ENCODE peak calls at places on chromosomes 12 and 14, in six cellular contexts. R is astrocyte of the spinal cord, L is GM06990, F is H1, Y is psoas muscle, S is BJ. A is an unnamed sample.

GRCh38 chr12:131283191-131283861 is 329.6 kb downstream of the ADGRD1 start:
- DNase-seq in R (no peak), Y (no peak), F (no peak), L (no peak), S (no peak), A (no peak)

GRCh38 chr14:23542261-23542660 is 9.3 kb downstream of the ZFHX2 start:
- DNase-seq in R (no peak), F (no peak), Y (no peak), S (no peak), L (no peak), A (no peak)

GRCh38 chr12:93922583-93923006 is 225.8 kb upstream of the PLXNC1 start:
- DNase-seq in R (no peak), F (no peak), S (no peak), L (no peak), Y (no peak), A (no peak)

GRCh38 chr12:25054783-25055144 is 105.9 kb upstream of the BCAT1 start:
- DNase-seq in S (no peak), F (no peak), Y (no peak), R (peak; percentile 58), L (peak; percentile 45), A (peak; percentile 91)

GRCh38 chr14:34676516-34677211 is 37.7 kb downstream of the CFL2 start:
- DNase-seq in R (no peak), S (no peak), Y (no peak), L (no peak), F (no peak), A (no peak)

GRCh38 chr14:64465208-64465821 is at the start of gene AKAP5:
- DNase-seq in R (peak; percentile 23), S (no peak), L (peak; percentile 80), Y (peak; percentile 41), F (peak; percentile 50), A (peak; percentile 31)

GRCh38 chr12:67937822-67938221 is 51.4 kb upstream of the IFNG-AS1 start:
- DNase-seq in S (no peak), L (no peak), Y (no peak), F (no peak), R (no peak), A (no peak)

GRCh38 chr12:70576341-70577282 is 60.6 kb downstream of the PTPRB start:
- DNase-seq in F (no peak), Y (no peak), S (peak; percentile 87), L (no peak), R (peak; percentile 85), A (peak; percentile 81)

GRCh38 chr14:94115068-94115591 is 4.6 kb downstream of the IFI27 start:
- DNase-seq in S (no peak), L (no peak), R (no peak), F (no peak), Y (no peak), A (no peak)

GRCh38 chr12:120257041-120257821 is 8.3 kb downstream of the PXN start:
- DNase-seq in Y (peak; percentile 57), L (no peak), F (no peak), R (peak; percentile 96), S (peak; percentile 80), A (peak; percentile 88)

GRCh38 chr14:64786296-64787149 is 82.3 kb downstream of the PLEKHG3 start:
- DNase-seq in S (no peak), R (peak; percentile 27), F (no peak), L (no peak), Y (no peak), A (no peak)

GRCh38 chr12:288687-289086 is 26.1 kb upstream of the SLC6A13 start:
- DNase-seq in R (peak; percentile 72), F (no peak), L (no peak), Y (peak; percentile 30), S (no peak), A (peak; percentile 68)

GRCh38 chr12:101619868-101620761 is 25.3 kb downstream of the MYBPC1 start:
- DNase-seq in S (no peak), L (no peak), F (no peak), R (no peak), Y (no peak), A (no peak)

GRCh38 chr14:101813171-101813759 is 51.8 kb downstream of the PPP2R5C start:
- DNase-seq in S (no peak), Y (peak; percentile 53), R (no peak), F (no peak), L (no peak), A (no peak)

GRCh38 chr12:49129332-49130150 is 1.7 kb downstream of the TUBA1B start:
- DNase-seq in S (no peak), L (no peak), Y (peak; percentile 21), R (no peak), F (no peak), A (no peak)

DNA sequence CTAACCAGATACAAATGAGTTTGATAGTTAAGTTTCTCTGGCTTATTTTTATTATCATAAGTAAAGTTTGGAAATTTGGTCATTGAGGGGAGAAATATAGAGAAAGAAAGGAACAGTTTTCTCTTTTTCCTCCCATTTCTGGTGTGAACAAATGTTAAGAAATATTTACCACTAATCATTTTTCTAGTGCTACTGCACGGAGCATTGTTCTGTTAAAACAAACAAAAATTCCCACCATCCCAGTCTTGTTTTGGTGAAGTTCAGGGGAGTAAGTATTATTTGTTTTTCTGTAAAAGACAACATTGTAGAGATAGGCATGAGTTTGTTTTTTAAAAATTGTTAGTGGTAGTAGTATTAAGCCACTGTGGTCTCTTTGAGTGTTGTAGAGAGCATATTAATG is 135.3 kb downstream of the FGD4 start:
- DNase-seq in F (no peak), Y (no peak), L (no peak), S (no peak), R (no peak), A (no peak)
- H3K4me3 ChIP-seq in F (no peak overlapping the region), Y (peak overlapping the region; percentile 68), L (no peak overlapping the region), S (peak overlapping the region; percentile 52), R (peak overlapping the region; percentile 50), A (no peak overlapping the region)

DNA sequence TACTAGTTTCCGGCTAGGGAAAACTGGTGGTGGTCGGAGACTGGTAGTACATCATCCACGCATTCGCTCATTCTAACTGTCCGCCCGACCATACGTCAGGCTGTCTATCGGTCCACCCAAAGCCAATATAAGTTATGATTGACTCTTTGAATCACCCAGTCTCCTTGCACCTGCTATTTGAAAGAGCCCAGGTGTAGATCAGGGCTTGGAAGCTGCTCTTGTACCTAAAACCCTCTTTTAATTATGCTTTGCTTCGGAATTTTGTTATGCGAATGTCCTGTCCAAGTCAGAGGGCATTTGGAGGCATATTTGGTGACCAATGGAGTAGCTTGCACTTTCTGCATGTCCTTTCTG is 5.7 kb upstream of the NKX2-1 start:
- DNase-seq in S (no peak), Y (no peak), L (no peak), F (no peak), R (no peak), A (no peak)
- TF ChIP-seq CTCF in S (no peak), Y (no peak), L (no peak), F (no peak), R (no peak), A (no peak)

GRCh38 chr12:1575287-1575798 is 19.0 kb downstream of the FBXL14 start:
- DNase-seq in Y (no peak), F (no peak), S (no peak), R (peak; percentile 40), L (no peak), A (no peak)

GRCh38 chr12:1573960-1574862 is 20.2 kb downstream of the FBXL14 start:
- DNase-seq in R (peak; percentile 30), L (no peak), Y (no peak), F (no peak), S (no peak), A (no peak)

GRCh38 chr12:1575799-1576401 is 18.5 kb downstream of the FBXL14 start:
- DNase-seq in Y (no peak), S (no peak), R (peak; percentile 57), L (no peak), F (no peak), A (peak; percentile 51)

GRCh38 chr12:1574863-1575254 is 19.5 kb downstream of the FBXL14 start:
- DNase-seq in F (no peak), Y (no peak), L (no peak), R (peak; percentile 61), S (no peak), A (no peak)

DNA sequence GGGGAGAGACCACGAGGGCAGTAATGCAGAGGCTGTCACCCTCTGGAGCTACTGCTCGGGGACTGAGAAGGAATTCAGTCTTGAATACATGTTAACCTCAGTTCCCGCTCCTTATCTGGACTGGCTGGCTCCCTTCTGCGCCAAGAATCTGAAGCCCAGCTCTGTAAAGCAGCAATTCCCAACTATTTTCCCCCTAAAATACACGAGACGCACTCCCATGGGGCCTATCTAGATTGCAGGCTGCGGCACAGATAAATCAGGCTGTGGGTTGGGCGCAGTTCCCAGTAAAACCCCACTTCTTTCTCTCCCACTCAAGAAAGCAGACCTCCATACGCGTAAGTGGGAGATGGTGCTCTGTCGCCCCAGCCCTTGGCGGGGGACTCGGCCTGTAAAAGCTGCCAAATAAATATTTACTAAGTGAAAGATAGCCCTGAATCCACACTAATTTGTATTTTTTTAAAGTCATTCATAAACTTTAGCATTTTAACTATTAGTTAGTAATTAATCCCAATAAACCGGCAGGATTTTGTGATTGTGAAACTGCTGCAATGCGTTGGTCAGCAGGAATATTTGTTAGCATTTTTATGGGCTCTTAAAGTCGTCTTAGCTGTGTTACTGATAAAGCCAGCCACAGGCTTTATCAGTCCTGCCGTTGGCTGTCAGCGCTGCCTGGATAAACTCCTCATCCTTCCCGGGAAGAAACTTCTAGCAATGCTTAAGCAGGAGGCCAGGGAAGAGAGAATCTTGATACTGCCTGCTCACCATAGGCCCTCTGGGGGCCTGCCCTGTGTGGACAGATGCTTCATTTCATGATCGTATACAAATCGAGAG is 17.8 kb downstream of the FBXL14 start:
- DNase-seq in F (no peak), S (no peak), R (peak; percentile 66), Y (no peak), L (no peak), A (no peak)
- H3K4me3 ChIP-seq in F (no peak overlapping the region), S (no peak overlapping the region), R (no peak overlapping the region), Y (no peak overlapping the region), L (no peak overlapping the region), A (no peak overlapping the region)

GRCh38 chr14:70585221-70585620 is 15.2 kb downstream of the MED6 start:
- DNase-seq in Y (no peak), R (no peak), F (no peak), L (no peak), S (no peak), A (peak; percentile 18)
- TF ChIP-seq CTCF in Y (no peak), R (peak; percentile 8), F (no peak), L (peak; percentile 27), S (no peak), A (peak; percentile 26)

GRCh38 chr12:60173213-60174170 is 577.7 kb downstream of the SLC16A7 start:
- DNase-seq in S (no peak), R (no peak), F (no peak), L (no peak), Y (no peak), A (no peak)

GRCh38 chr12:60174914-60175313 is 579.1 kb downstream of the SLC16A7 start:
- DNase-seq in F (no peak), S (no peak), L (no peak), R (no peak), Y (no peak), A (no peak)

GRCh38 chr12:60172696-60173095 is 576.9 kb downstream of the SLC16A7 start:
- DNase-seq in L (no peak), R (no peak), Y (no peak), F (no peak), S (no peak), A (no peak)

GRCh38 chr12:60172266-60172665 is 576.4 kb downstream of the SLC16A7 start:
- DNase-seq in L (no peak), S (no peak), R (no peak), F (no peak), Y (no peak), A (peak; percentile 21)

DNA sequence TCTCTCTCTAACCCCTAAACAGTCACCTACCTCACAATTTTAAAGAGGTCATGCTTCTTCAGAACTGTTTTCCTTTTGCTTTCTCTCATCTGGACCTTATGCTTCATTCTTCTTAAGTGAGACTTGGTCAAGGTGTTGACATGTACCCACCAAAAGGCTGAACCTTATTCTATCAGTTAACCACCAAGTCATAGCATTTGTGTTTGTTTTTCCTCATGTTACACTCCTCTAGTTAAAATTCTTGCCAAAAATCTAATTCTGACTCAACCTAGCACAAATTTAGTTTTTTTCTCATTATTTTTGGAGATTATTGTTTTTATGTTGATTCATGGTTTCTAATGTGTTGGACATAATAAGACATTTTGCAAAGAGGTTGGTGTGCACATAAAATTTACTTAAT is 578.6 kb downstream of the SLC16A7 start:
- DNase-seq in S (no peak), R (peak; percentile 42), Y (no peak), F (no peak), L (no peak), A (no peak)
- H3K4me3 ChIP-seq in S (no peak overlapping the region), R (no peak overlapping the region), Y (no peak overlapping the region), F (no peak overlapping the region), L (no peak overlapping the region), A (no peak overlapping the region)

A was measured in epithelial cell of esophagus.